ENCODE peak calls at places on chromosomes 16 and 17, in ten cellular contexts. X is cardiac muscle cell; Q is CD4-positive, alpha-beta memory T cell; J is left ventricle myocardium inferior; T is neural progenitor cell; E is CD8-positive, alpha-beta memory T cell; W is WERI-Rb-1; U is brain microvascular endothelial cell; F is astrocyte; R is body of pancreas. P is an unnamed sample.

GRCh38 chr17:44988256-44988942 is 20.3 kb upstream of the C1QL1 start:
- DNase-seq in X (no peak), Q (no peak), J (no peak), T (peak; percentile 24), E (no peak), W (no peak), U (no peak), F (no peak), R (no peak), P (no peak)

GRCh38 chr17:47251421-47251940 is 2.1 kb upstream of the ITGB3 start:
- DNase-seq in X (no peak), Q (no peak), J (no peak), T (no peak), E (no peak), W (no peak), U (no peak), F (no peak), R (no peak), P (no peak)

GRCh38 chr16:85673529-85674417 is 15.0 kb downstream of the GINS2 start:
- DNase-seq in X (peak; percentile 82), Q (no peak), J (peak; percentile 60), T (no peak), E (no peak), W (no peak), U (peak; percentile 60), F (peak; percentile 61), R (peak; percentile 92), P (peak; percentile 71)

GRCh38 chr17:11140028-11140427 is 101.0 kb upstream of the SHISA6 start:
- DNase-seq in X (no peak), Q (no peak), J (no peak), T (no peak), E (no peak), W (no peak), U (no peak), F (no peak), R (no peak), P (peak; percentile 72)

GRCh38 chr17:80125656-80126448 is 21.1 kb downstream of the EIF4A3 start:
- DNase-seq in X (peak; percentile 94), Q (no peak), J (no peak), T (no peak), E (no peak), W (no peak), U (no peak), F (peak; percentile 88), R (peak; percentile 36), P (no peak)

GRCh38 chr17:65688307-65688706 is 126.9 kb upstream of the AXIN2 start:
- DNase-seq in X (no peak), Q (no peak), J (no peak), T (no peak), E (no peak), W (no peak), U (no peak), F (no peak), R (no peak), P (no peak)

GRCh38 chr16:88301431-88301830 is 81.3 kb upstream of the ZNF469 start:
- DNase-seq in X (no peak), Q (no peak), J (no peak), T (no peak), E (no peak), W (no peak), U (no peak), F (no peak), R (no peak), P (no peak)

GRCh38 chr16:1034230-1035065 is 38.1 kb upstream of the SSTR5 start:
- DNase-seq in X (no peak), Q (no peak), J (no peak), T (no peak), E (no peak), W (no peak), U (no peak), F (no peak), R (no peak), P (no peak)

GRCh38 chr17:38613525-38613980 is 7.8 kb upstream of the SRCIN1 start:
- DNase-seq in X (no peak), Q (no peak), J (no peak), T (no peak), E (no peak), W (no peak), U (no peak), F (no peak), R (no peak), P (no peak)

GRCh38 chr17:7831233-7831632 is 2.8 kb upstream of the KDM6B start:
- DNase-seq in X (no peak), Q (no peak), J (no peak), T (no peak), E (no peak), W (no peak), U (no peak), F (no peak), R (no peak), P (no peak)

GRCh38 chr17:778096-778495 is 4.0 kb downstream of the GLOD4 start:
- DNase-seq in X (no peak), Q (no peak), J (no peak), T (no peak), E (no peak), W (no peak), U (no peak), F (no peak), R (no peak), P (no peak)

GRCh38 chr17:18139949-18140348 is 31.4 kb downstream of the MYO15A start:
- DNase-seq in X (peak; percentile 36), Q (no peak), J (no peak), T (peak; percentile 32), E (no peak), W (peak; percentile 30), U (no peak), F (peak; percentile 4), R (no peak), P (no peak)

GRCh38 chr16:31265329-31266245 is 5.8 kb downstream of the ITGAM start:
- DNase-seq in X (no peak), Q (peak; percentile 22), J (no peak), T (no peak), E (peak; percentile 45), W (no peak), U (peak; percentile 52), F (peak; percentile 7), R (peak; percentile 63), P (peak; percentile 15)

GRCh38 chr16:48126801-48127644 is 28.8 kb downstream of the ABCC12 start:
- DNase-seq in X (peak; percentile 98), Q (no peak), J (no peak), T (no peak), E (no peak), W (no peak), U (peak; percentile 95), F (peak; percentile 99), R (peak; percentile 66), P (peak; percentile 62)

GRCh38 chr16:50771366-50771765 is 29.5 kb downstream of the CYLD start:
- DNase-seq in X (no peak), Q (no peak), J (no peak), T (no peak), E (no peak), W (no peak), U (peak; percentile 40), F (peak; percentile 44), R (no peak), P (no peak)

GRCh38 chr16:50776042-50776441 is 34.2 kb downstream of the CYLD start:
- DNase-seq in X (no peak), Q (no peak), J (no peak), T (no peak), E (no peak), W (no peak), U (no peak), F (no peak), R (no peak), P (no peak)

GRCh38 chr16:50778284-50779163 is 36.6 kb downstream of the CYLD start:
- DNase-seq in X (no peak), Q (no peak), J (no peak), T (no peak), E (no peak), W (no peak), U (no peak), F (no peak), R (no peak), P (no peak)

GRCh38 chr16:50774405-50774804 is 32.5 kb downstream of the CYLD start:
- DNase-seq in X (no peak), Q (no peak), J (no peak), T (no peak), E (no peak), W (no peak), U (no peak), F (no peak), R (no peak), P (no peak)

GRCh38 chr16:50774960-50775359 is 33.1 kb downstream of the CYLD start:
- DNase-seq in X (no peak), Q (no peak), J (no peak), T (no peak), E (no peak), W (no peak), U (no peak), F (no peak), R (no peak), P (no peak)
- H3K27ac ChIP-seq in X (no peak overlapping the region), Q (no peak overlapping the region), J (no peak overlapping the region), T (no peak overlapping the region), E (no peak overlapping the region), W (no peak overlapping the region), U (no peak overlapping the region), F (no peak overlapping the region), R (no peak overlapping the region), P (no peak overlapping the region)

GRCh38 chr17:77470330-77470786 is 329.6 kb downstream of the SEC14L1 start:
- DNase-seq in X (no peak), Q (no peak), J (no peak), T (no peak), E (no peak), W (no peak), U (no peak), F (no peak), R (no peak), P (no peak)
- H3K4me3 ChIP-seq in X (no peak overlapping the region), Q (no peak overlapping the region), J (no peak overlapping the region), T (no peak overlapping the region), E (no peak overlapping the region), W (no peak overlapping the region), U (no peak overlapping the region), F (no peak overlapping the region), R (no peak overlapping the region), P (no peak overlapping the region)

DNA sequence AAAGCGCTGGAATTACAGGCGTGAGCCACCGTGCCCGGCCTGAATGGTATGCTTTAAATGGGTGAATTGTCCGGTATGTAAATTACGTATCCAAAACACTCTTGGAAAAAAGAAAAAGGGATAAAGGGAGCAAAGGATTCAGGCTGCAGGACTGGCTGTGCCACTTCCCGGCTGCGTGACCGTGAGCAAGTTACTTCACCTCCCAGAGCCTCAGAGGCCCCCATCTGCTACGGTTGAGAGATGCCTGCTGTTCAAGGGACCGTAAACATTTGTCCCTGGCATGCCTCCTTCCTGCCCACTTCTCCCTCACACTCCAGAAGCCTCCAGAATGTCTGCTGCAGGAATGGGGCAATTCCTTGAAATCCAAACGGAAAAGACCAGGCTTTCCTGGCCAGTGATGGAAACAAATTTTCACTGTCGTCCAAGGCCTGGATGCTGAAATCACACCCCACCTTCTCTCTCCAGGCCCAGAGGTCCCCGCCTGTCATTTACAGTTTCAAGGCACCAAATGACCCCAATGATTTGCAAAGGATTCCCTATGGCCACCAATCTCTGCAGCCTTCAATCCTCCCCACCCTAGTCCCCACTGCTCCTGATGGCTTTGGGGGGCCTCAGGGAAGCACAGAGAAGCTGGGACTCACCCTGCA is 22.9 kb upstream of the LITAF start:
- DNase-seq in X (no peak), Q (no peak), J (no peak), T (peak; percentile 51), E (no peak), W (no peak), U (no peak), F (peak; percentile 36), R (no peak), P (no peak)
- H3K27ac ChIP-seq in X (no peak overlapping the region), Q (no peak overlapping the region), J (no peak overlapping the region), T (no peak overlapping the region), E (no peak overlapping the region), W (no peak overlapping the region), U (no peak overlapping the region), F (no peak overlapping the region), R (no peak overlapping the region), P (no peak overlapping the region)

GRCh38 chr16:56637814-56638750 is at the start of gene MT1A:
- DNase-seq in X (peak; percentile 65), Q (no peak), J (peak; percentile 83), T (peak; percentile 80), E (no peak), W (no peak), U (no peak), F (peak; percentile 26), R (peak; percentile 83), P (no peak)
- H3K4me3 ChIP-seq in X (peak within 1 kb of the TSS; percentile 36), Q (no peak within 1 kb of the TSS), J (peak within 1 kb of the TSS; percentile 70), T (peak within 1 kb of the TSS; percentile 46), E (no peak within 1 kb of the TSS), W (no peak within 1 kb of the TSS), U (peak within 1 kb of the TSS; percentile 59), F (peak within 1 kb of the TSS; percentile 57), R (peak within 1 kb of the TSS; percentile 0), P (peak within 1 kb of the TSS; percentile 31)

P was measured in A673.